ENCODE peak calls at places on chromosomes 11 and 22, in nine cellular contexts. One of them, this sample, is unnamed.

GRCh38 chr11:79007811-79008294 is 433.0 kb downstream of the TENM4 start:
- DNase-seq in fibroblast of villous mesenchyme: no peak
- DNase-seq in tibial nerve: no peak
- DNase-seq in lower lobe of right lung: no peak
- DNase-seq in thoracic aorta: no peak
- DNase-seq in GM06990: no peak
- DNase-seq in WTC11: no peak
- DNase-seq in activated CD8-positive, alpha-beta T cell treated with anti-CD3 and anti-CD28 coated beads for 36 hours: no peak
- DNase-seq in Caco-2: no peak
- DNase-seq in this sample: peak

GRCh38 chr11:82992219-82992618 is 79.5 kb downstream of the RAB30 start:
- DNase-seq in fibroblast of villous mesenchyme: no peak
- DNase-seq in tibial nerve: no peak
- DNase-seq in lower lobe of right lung: no peak
- DNase-seq in thoracic aorta: no peak
- DNase-seq in GM06990: no peak
- DNase-seq in WTC11: no peak
- DNase-seq in activated CD8-positive, alpha-beta T cell treated with anti-CD3 and anti-CD28 coated beads for 36 hours: no peak
- DNase-seq in Caco-2: no peak
- DNase-seq in this sample: no peak

GRCh38 chr11:64041846-64042245 is 6.1 kb downstream of the FLRT1 start:
- DNase-seq in fibroblast of villous mesenchyme: no peak
- DNase-seq in tibial nerve: no peak
- DNase-seq in lower lobe of right lung: no peak
- DNase-seq in thoracic aorta: no peak
- DNase-seq in GM06990: no peak
- DNase-seq in WTC11: no peak
- DNase-seq in activated CD8-positive, alpha-beta T cell treated with anti-CD3 and anti-CD28 coated beads for 36 hours: no peak
- DNase-seq in Caco-2: no peak
- DNase-seq in this sample: no peak

GRCh38 chr11:34512810-34513673 is 552 bp downstream of the ELF5 start:
- DNase-seq in fibroblast of villous mesenchyme: peak
- DNase-seq in tibial nerve: peak
- DNase-seq in lower lobe of right lung: peak
- DNase-seq in thoracic aorta: no peak
- DNase-seq in GM06990: peak
- DNase-seq in WTC11: peak
- DNase-seq in activated CD8-positive, alpha-beta T cell treated with anti-CD3 and anti-CD28 coated beads for 36 hours: peak
- DNase-seq in Caco-2: peak
- DNase-seq in this sample: peak

GRCh38 chr11:70079691-70080090 is 1.6 kb downstream of the ANO1 start:
- DNase-seq in fibroblast of villous mesenchyme: no peak
- DNase-seq in tibial nerve: no peak
- DNase-seq in lower lobe of right lung: no peak
- DNase-seq in thoracic aorta: no peak
- DNase-seq in GM06990: no peak
- DNase-seq in WTC11: no peak
- DNase-seq in activated CD8-positive, alpha-beta T cell treated with anti-CD3 and anti-CD28 coated beads for 36 hours: no peak
- DNase-seq in Caco-2: no peak
- DNase-seq in this sample: no peak

GRCh38 chr11:123798513-123799252 is 7.5 kb downstream of the OR6M1 start:
- DNase-seq in fibroblast of villous mesenchyme: no peak
- DNase-seq in tibial nerve: no peak
- DNase-seq in lower lobe of right lung: no peak
- DNase-seq in thoracic aorta: no peak
- DNase-seq in GM06990: no peak
- DNase-seq in WTC11: no peak
- DNase-seq in activated CD8-positive, alpha-beta T cell treated with anti-CD3 and anti-CD28 coated beads for 36 hours: no peak
- DNase-seq in Caco-2: no peak
- DNase-seq in this sample: no peak

GRCh38 chr11:68469122-68469521 is 8.6 kb downstream of the PPP6R3 start:
- DNase-seq in fibroblast of villous mesenchyme: peak
- DNase-seq in tibial nerve: no peak
- DNase-seq in lower lobe of right lung: no peak
- DNase-seq in thoracic aorta: no peak
- DNase-seq in GM06990: no peak
- DNase-seq in WTC11: no peak
- DNase-seq in activated CD8-positive, alpha-beta T cell treated with anti-CD3 and anti-CD28 coated beads for 36 hours: no peak
- DNase-seq in Caco-2: no peak
- DNase-seq in this sample: no peak

GRCh38 chr22:38086001-38086845 is 2.2 kb upstream of the SLC16A8 start:
- DNase-seq in fibroblast of villous mesenchyme: no peak
- DNase-seq in tibial nerve: no peak
- DNase-seq in lower lobe of right lung: peak
- DNase-seq in thoracic aorta: no peak
- DNase-seq in GM06990: no peak
- DNase-seq in WTC11: no peak
- DNase-seq in activated CD8-positive, alpha-beta T cell treated with anti-CD3 and anti-CD28 coated beads for 36 hours: no peak
- DNase-seq in Caco-2: no peak
- DNase-seq in this sample: no peak

GRCh38 chr22:46714550-46714949 is 23.5 kb downstream of the CERK start:
- DNase-seq in fibroblast of villous mesenchyme: peak
- DNase-seq in tibial nerve: no peak
- DNase-seq in lower lobe of right lung: no peak
- DNase-seq in thoracic aorta: no peak
- DNase-seq in GM06990: no peak
- DNase-seq in WTC11: no peak
- DNase-seq in activated CD8-positive, alpha-beta T cell treated with anti-CD3 and anti-CD28 coated beads for 36 hours: no peak
- DNase-seq in Caco-2: no peak
- DNase-seq in this sample: no peak

GRCh38 chr11:17230867-17231851 is 23.4 kb upstream of the PIK3C2A start:
- DNase-seq in fibroblast of villous mesenchyme: no peak
- DNase-seq in tibial nerve: no peak
- DNase-seq in lower lobe of right lung: no peak
- DNase-seq in thoracic aorta: no peak
- DNase-seq in GM06990: peak
- DNase-seq in WTC11: no peak
- DNase-seq in activated CD8-positive, alpha-beta T cell treated with anti-CD3 and anti-CD28 coated beads for 36 hours: peak
- DNase-seq in Caco-2: no peak
- DNase-seq in this sample: no peak

GRCh38 chr11:66727883-66728759 is 895 bp downstream of the SPTBN2 start:
- DNase-seq in fibroblast of villous mesenchyme: no peak
- DNase-seq in tibial nerve: no peak
- DNase-seq in lower lobe of right lung: no peak
- DNase-seq in thoracic aorta: no peak
- DNase-seq in GM06990: no peak
- DNase-seq in WTC11: peak
- DNase-seq in activated CD8-positive, alpha-beta T cell treated with anti-CD3 and anti-CD28 coated beads for 36 hours: no peak
- DNase-seq in Caco-2: peak
- DNase-seq in this sample: peak

GRCh38 chr22:42190274-42190673 is 59.7 kb upstream of the CYP2D6 start:
- DNase-seq in fibroblast of villous mesenchyme: no peak
- DNase-seq in tibial nerve: no peak
- DNase-seq in lower lobe of right lung: no peak
- DNase-seq in thoracic aorta: no peak
- DNase-seq in GM06990: no peak
- DNase-seq in WTC11: no peak
- DNase-seq in activated CD8-positive, alpha-beta T cell treated with anti-CD3 and anti-CD28 coated beads for 36 hours: no peak
- DNase-seq in Caco-2: no peak
- DNase-seq in this sample: no peak

GRCh38 chr11:98230678-98231077 is 790.1 kb upstream of the CNTN5 start:
- DNase-seq in fibroblast of villous mesenchyme: no peak
- DNase-seq in tibial nerve: no peak
- DNase-seq in lower lobe of right lung: no peak
- DNase-seq in thoracic aorta: no peak
- DNase-seq in GM06990: no peak
- DNase-seq in WTC11: no peak
- DNase-seq in activated CD8-positive, alpha-beta T cell treated with anti-CD3 and anti-CD28 coated beads for 36 hours: no peak
- DNase-seq in Caco-2: no peak
- DNase-seq in this sample: no peak
- TF ChIP-seq CTCF in fibroblast of villous mesenchyme: no peak
- TF ChIP-seq CTCF in tibial nerve: no peak
- TF ChIP-seq CTCF in lower lobe of right lung: no peak
- TF ChIP-seq CTCF in thoracic aorta: no peak
- TF ChIP-seq CTCF in GM06990: no peak
- TF ChIP-seq CTCF in WTC11: no peak
- TF ChIP-seq CTCF in activated CD8-positive, alpha-beta T cell treated with anti-CD3 and anti-CD28 coated beads for 36 hours: no peak
- TF ChIP-seq CTCF in Caco-2: no peak
- TF ChIP-seq CTCF in this sample: no peak

DNA sequence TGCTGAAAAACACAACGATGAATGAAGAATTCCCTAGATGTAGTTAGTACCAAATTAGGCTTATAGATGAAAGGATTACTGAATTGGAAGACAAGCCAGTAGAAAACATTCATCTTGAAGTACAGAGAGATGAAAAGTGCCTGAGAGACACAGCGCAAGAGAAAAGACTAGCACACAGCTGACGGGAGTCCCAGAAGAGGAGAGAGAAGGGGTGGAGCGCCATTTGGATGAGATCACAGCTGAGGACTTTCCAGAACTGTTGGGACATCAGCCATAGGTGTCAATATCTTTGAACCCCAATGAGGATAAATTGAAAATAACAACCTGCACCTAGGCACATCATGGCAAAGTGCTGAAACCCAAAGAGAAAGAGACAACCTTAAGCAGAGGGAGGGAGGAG is 25.2 kb downstream of the ALG12 start:
- DNase-seq in fibroblast of villous mesenchyme: no peak
- DNase-seq in tibial nerve: no peak
- DNase-seq in lower lobe of right lung: no peak
- DNase-seq in thoracic aorta: no peak
- DNase-seq in GM06990: no peak
- DNase-seq in WTC11: no peak
- DNase-seq in activated CD8-positive, alpha-beta T cell treated with anti-CD3 and anti-CD28 coated beads for 36 hours: no peak
- DNase-seq in Caco-2: no peak
- DNase-seq in this sample: no peak
- TF ChIP-seq CTCF in fibroblast of villous mesenchyme: no peak
- TF ChIP-seq CTCF in tibial nerve: no peak
- TF ChIP-seq CTCF in lower lobe of right lung: no peak
- TF ChIP-seq CTCF in thoracic aorta: no peak
- TF ChIP-seq CTCF in GM06990: no peak
- TF ChIP-seq CTCF in WTC11: no peak
- TF ChIP-seq CTCF in activated CD8-positive, alpha-beta T cell treated with anti-CD3 and anti-CD28 coated beads for 36 hours: no peak
- TF ChIP-seq CTCF in Caco-2: no peak
- TF ChIP-seq CTCF in this sample: no peak

GRCh38 chr11:14041565-14041964 is 79.0 kb downstream of the SPON1 start:
- DNase-seq in fibroblast of villous mesenchyme: no peak
- DNase-seq in tibial nerve: no peak
- DNase-seq in lower lobe of right lung: no peak
- DNase-seq in thoracic aorta: no peak
- DNase-seq in GM06990: no peak
- DNase-seq in WTC11: no peak
- DNase-seq in activated CD8-positive, alpha-beta T cell treated with anti-CD3 and anti-CD28 coated beads for 36 hours: no peak
- DNase-seq in Caco-2: peak
- DNase-seq in this sample: no peak

GRCh38 chr11:14041040-14041439 is 78.5 kb downstream of the SPON1 start:
- DNase-seq in fibroblast of villous mesenchyme: peak
- DNase-seq in tibial nerve: no peak
- DNase-seq in lower lobe of right lung: no peak
- DNase-seq in thoracic aorta: no peak
- DNase-seq in GM06990: no peak
- DNase-seq in WTC11: no peak
- DNase-seq in activated CD8-positive, alpha-beta T cell treated with anti-CD3 and anti-CD28 coated beads for 36 hours: no peak
- DNase-seq in Caco-2: peak
- DNase-seq in this sample: no peak

GRCh38 chr11:14045417-14045816 is 82.9 kb downstream of the SPON1 start:
- DNase-seq in fibroblast of villous mesenchyme: no peak
- DNase-seq in tibial nerve: no peak
- DNase-seq in lower lobe of right lung: no peak
- DNase-seq in thoracic aorta: no peak
- DNase-seq in GM06990: no peak
- DNase-seq in WTC11: no peak
- DNase-seq in activated CD8-positive, alpha-beta T cell treated with anti-CD3 and anti-CD28 coated beads for 36 hours: no peak
- DNase-seq in Caco-2: no peak
- DNase-seq in this sample: no peak

DNA sequence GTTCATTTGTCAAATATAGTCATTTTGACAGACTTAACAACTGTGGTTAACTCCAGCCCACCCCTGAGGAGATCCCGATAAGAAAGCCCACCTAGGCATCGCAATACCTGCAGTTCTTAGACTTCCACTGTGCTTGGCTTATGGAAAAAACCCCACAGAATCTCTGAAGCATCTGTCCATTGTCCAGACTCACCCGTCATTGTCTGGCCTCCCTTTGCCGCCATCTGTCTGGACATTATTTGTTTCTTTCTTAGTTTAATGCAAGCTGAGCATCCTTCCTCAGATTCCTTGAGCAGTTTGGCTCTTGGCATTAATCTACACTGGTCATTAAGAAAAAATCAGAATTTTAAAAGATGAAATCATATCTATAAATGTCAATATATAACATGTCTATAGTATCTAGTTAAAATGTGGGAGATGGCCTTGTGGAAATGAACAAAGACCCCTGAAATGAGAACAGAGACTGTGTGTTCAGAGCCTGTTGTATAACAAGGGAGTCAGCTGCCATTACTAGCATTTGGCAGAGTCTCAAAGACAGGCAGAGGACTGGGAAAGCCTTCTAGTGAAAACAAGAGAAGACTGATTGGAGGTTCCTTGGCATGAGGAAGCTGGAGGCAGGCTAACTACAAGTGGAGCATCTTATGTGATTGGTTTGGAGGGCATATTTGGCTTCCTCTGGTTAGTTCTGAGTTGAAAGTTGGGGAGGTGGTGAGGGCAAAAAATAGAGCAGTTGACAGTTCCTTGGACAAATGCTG is 80.3 kb downstream of the SPON1 start:
- DNase-seq in fibroblast of villous mesenchyme: no peak
- DNase-seq in tibial nerve: no peak
- DNase-seq in lower lobe of right lung: no peak
- DNase-seq in thoracic aorta: no peak
- DNase-seq in GM06990: no peak
- DNase-seq in WTC11: no peak
- DNase-seq in activated CD8-positive, alpha-beta T cell treated with anti-CD3 and anti-CD28 coated beads for 36 hours: no peak
- DNase-seq in Caco-2: no peak
- DNase-seq in this sample: no peak
- TF ChIP-seq CTCF in fibroblast of villous mesenchyme: no peak
- TF ChIP-seq CTCF in tibial nerve: no peak
- TF ChIP-seq CTCF in lower lobe of right lung: no peak
- TF ChIP-seq CTCF in thoracic aorta: no peak
- TF ChIP-seq CTCF in GM06990: no peak
- TF ChIP-seq CTCF in WTC11: no peak
- TF ChIP-seq CTCF in activated CD8-positive, alpha-beta T cell treated with anti-CD3 and anti-CD28 coated beads for 36 hours: no peak
- TF ChIP-seq CTCF in Caco-2: no peak
- TF ChIP-seq CTCF in this sample: no peak

GRCh38 chr11:74636633-74637184 is 44.3 kb downstream of the POLD3 start:
- DNase-seq in fibroblast of villous mesenchyme: peak
- DNase-seq in tibial nerve: no peak
- DNase-seq in lower lobe of right lung: no peak
- DNase-seq in thoracic aorta: no peak
- DNase-seq in GM06990: no peak
- DNase-seq in WTC11: no peak
- DNase-seq in activated CD8-positive, alpha-beta T cell treated with anti-CD3 and anti-CD28 coated beads for 36 hours: no peak
- DNase-seq in Caco-2: no peak
- DNase-seq in this sample: no peak

GRCh38 chr11:74630043-74630442 is 37.7 kb downstream of the POLD3 start:
- DNase-seq in fibroblast of villous mesenchyme: no peak
- DNase-seq in tibial nerve: no peak
- DNase-seq in lower lobe of right lung: no peak
- DNase-seq in thoracic aorta: no peak
- DNase-seq in GM06990: peak
- DNase-seq in WTC11: no peak
- DNase-seq in activated CD8-positive, alpha-beta T cell treated with anti-CD3 and anti-CD28 coated beads for 36 hours: no peak
- DNase-seq in Caco-2: no peak
- DNase-seq in this sample: no peak

GRCh38 chr11:74633406-74634393 is 41.3 kb downstream of the POLD3 start:
- DNase-seq in fibroblast of villous mesenchyme: no peak
- DNase-seq in tibial nerve: no peak
- DNase-seq in lower lobe of right lung: no peak
- DNase-seq in thoracic aorta: no peak
- DNase-seq in GM06990: no peak
- DNase-seq in WTC11: no peak
- DNase-seq in activated CD8-positive, alpha-beta T cell treated with anti-CD3 and anti-CD28 coated beads for 36 hours: no peak
- DNase-seq in Caco-2: no peak
- DNase-seq in this sample: no peak

GRCh38 chr11:74639533-74639932 is 47.2 kb downstream of the POLD3 start:
- DNase-seq in fibroblast of villous mesenchyme: no peak
- DNase-seq in tibial nerve: no peak
- DNase-seq in lower lobe of right lung: no peak
- DNase-seq in thoracic aorta: no peak
- DNase-seq in GM06990: no peak
- DNase-seq in WTC11: no peak
- DNase-seq in activated CD8-positive, alpha-beta T cell treated with anti-CD3 and anti-CD28 coated beads for 36 hours: no peak
- DNase-seq in Caco-2: no peak
- DNase-seq in this sample: no peak

GRCh38 chr11:74634537-74634936 is 42.2 kb downstream of the POLD3 start:
- DNase-seq in fibroblast of villous mesenchyme: peak
- DNase-seq in tibial nerve: no peak
- DNase-seq in lower lobe of right lung: no peak
- DNase-seq in thoracic aorta: no peak
- DNase-seq in GM06990: no peak
- DNase-seq in WTC11: no peak
- DNase-seq in activated CD8-positive, alpha-beta T cell treated with anti-CD3 and anti-CD28 coated beads for 36 hours: no peak
- DNase-seq in Caco-2: peak
- DNase-seq in this sample: no peak
- TF ChIP-seq CTCF in fibroblast of villous mesenchyme: peak
- TF ChIP-seq CTCF in tibial nerve: no peak
- TF ChIP-seq CTCF in lower lobe of right lung: no peak
- TF ChIP-seq CTCF in thoracic aorta: peak
- TF ChIP-seq CTCF in GM06990: peak
- TF ChIP-seq CTCF in WTC11: no peak
- TF ChIP-seq CTCF in activated CD8-positive, alpha-beta T cell treated with anti-CD3 and anti-CD28 coated beads for 36 hours: no peak
- TF ChIP-seq CTCF in Caco-2: peak
- TF ChIP-seq CTCF in this sample: no peak